ENCODE peak calls at places on chromosomes 5 and 9, in four cellular contexts. B, K, P and D are unnamed samples.

GRCh38 chr5:174371600-174372094 is 326.1 kb downstream of the NSG2 start:
- DNase-seq in B (no peak), K (no peak), P (no peak), D (no peak)

GRCh38 chr5:78586251-78586650 is 62.3 kb downstream of the LHFPL2 start:
- DNase-seq in B (no peak), K (no peak), P (no peak), D (no peak)

GRCh38 chr5:88190106-88190834 is 78.4 kb downstream of the TMEM161B start:
- DNase-seq in B (no peak), K (no peak), P (no peak), D (no peak)

GRCh38 chr5:113693205-113693553 is 179.7 kb downstream of the YTHDC2 start:
- DNase-seq in B (no peak), K (no peak), P (no peak), D (no peak)

GRCh38 chr5:7576023-7576715 is 180.2 kb downstream of the ADCY2 start:
- DNase-seq in B (no peak), K (peak), P (no peak), D (no peak)

GRCh38 chr5:171582849-171583248 is 163.4 kb downstream of the FGF18 start:
- DNase-seq in B (no peak), K (no peak), P (no peak), D (no peak)

GRCh38 chr5:142388696-142389095 is 63.9 kb upstream of the SPRY4 start:
- DNase-seq in B (no peak), K (no peak), P (no peak), D (no peak)

GRCh38 chr5:171628344-171628743 is 157.3 kb upstream of the SMIM23 start:
- DNase-seq in B (no peak), K (no peak), P (no peak), D (peak)

GRCh38 chr9:38681747-38682227 is 38.1 kb downstream of the FAM240B start:
- DNase-seq in B (no peak), K (no peak), P (no peak), D (no peak)

GRCh38 chr5:39604491-39604890 is 179.7 kb upstream of the DAB2 start:
- DNase-seq in B (no peak), K (no peak), P (no peak), D (no peak)

GRCh38 chr5:89998505-89998904 is 411.1 kb downstream of the CETN3 start:
- DNase-seq in B (no peak), K (no peak), P (no peak), D (no peak)

GRCh38 chr9:88767504-88767790 is 223.8 kb upstream of the S1PR3 start:
- DNase-seq in B (no peak), K (no peak), P (no peak), D (no peak)

GRCh38 chr9:83432104-83432627 is 106.0 kb downstream of the FRMD3 start:
- DNase-seq in B (peak), K (peak), P (no peak), D (peak)

GRCh38 chr5:958701-959571 is 49.7 kb upstream of the NKD2 start:
- DNase-seq in B (no peak), K (peak), P (no peak), D (peak)

GRCh38 chr5:79032031-79032711 is 37.3 kb downstream of the DMGDH start:
- DNase-seq in B (no peak), K (no peak), P (no peak), D (no peak)

GRCh38 chr9:124350485-124351263 is 64.6 kb downstream of the PSMB7 start:
- DNase-seq in B (peak), K (no peak), P (no peak), D (peak)

GRCh38 chr9:105511486-105511885 is 46.4 kb upstream of the FKTN start:
- DNase-seq in B (no peak), K (no peak), P (no peak), D (no peak)

GRCh38 chr9:4491621-4491975 is 1.3 kb downstream of the SLC1A1 start:
- DNase-seq in B (no peak), K (peak), P (no peak), D (no peak)

GRCh38 chr9:6219981-6220380 is 4.4 kb downstream of the IL33 start:
- DNase-seq in B (no peak), K (no peak), P (no peak), D (no peak)

GRCh38 chr9:94188246-94188645 is 70.9 kb upstream of the ZNF169 start:
- DNase-seq in B (no peak), K (no peak), P (no peak), D (no peak)

GRCh38 chr5:71483355-71483754 is 27.9 kb downstream of the BDP1 start:
- DNase-seq in B (no peak), K (no peak), P (no peak), D (no peak)

GRCh38 chr9:123657099-123657498 is 272.8 kb downstream of the DENND1A start:
- DNase-seq in B (no peak), K (no peak), P (no peak), D (no peak)

GRCh38 chr9:91845839-91846238 is 104.2 kb downstream of the ROR2 start:
- DNase-seq in B (no peak), K (no peak), P (no peak), D (peak)

GRCh38 chr5:141513627-141514329 is 24.9 kb downstream of the PCDHGC5 start:
- DNase-seq in B (peak), K (peak), P (peak), D (peak)

GRCh38 chr5:112735702-112736101 is 2.0 kb upstream of the APC start:
- DNase-seq in B (no peak), K (no peak), P (no peak), D (no peak)

GRCh38 chr9:32403567-32403966 is 19.1 kb downstream of the ACO1 start:
- DNase-seq in B (no peak), K (no peak), P (no peak), D (no peak)

GRCh38 chr5:102971693-102972293 is 148.1 kb downstream of the GIN1 start:
- DNase-seq in B (no peak), K (no peak), P (peak), D (no peak)

GRCh38 chr9:89352451-89352850 is 34.2 kb downstream of the SECISBP2 start:
- DNase-seq in B (no peak), K (no peak), P (no peak), D (no peak)

GRCh38 chr5:41722359-41722950 is 147.8 kb downstream of the OXCT1 start:
- DNase-seq in B (no peak), K (no peak), P (no peak), D (no peak)

GRCh38 chr9:135526089-135526729 is 5.0 kb downstream of the LCN1 start:
- DNase-seq in B (peak), K (no peak), P (no peak), D (peak)

GRCh38 chr5:177249761-177250537 is 53.6 kb downstream of the RAB24 start:
- DNase-seq in B (no peak), K (no peak), P (no peak), D (no peak)
- H3K27ac ChIP-seq in B (no peak), K (no peak), P (no peak), D (no peak)

GRCh38 chr5:9160747-9161146 is 385.1 kb downstream of the SEMA5A start:
- DNase-seq in B (no peak), K (no peak), P (no peak), D (no peak)

GRCh38 chr5:9165567-9165966 is 380.3 kb downstream of the SEMA5A start:
- DNase-seq in B (no peak), K (no peak), P (no peak), D (no peak)

GRCh38 chr5:9168791-9169611 is 376.9 kb downstream of the SEMA5A start:
- DNase-seq in B (no peak), K (no peak), P (no peak), D (no peak)

GRCh38 chr5:9170026-9170425 is 375.8 kb downstream of the SEMA5A start:
- DNase-seq in B (no peak), K (no peak), P (no peak), D (no peak)

DNA sequence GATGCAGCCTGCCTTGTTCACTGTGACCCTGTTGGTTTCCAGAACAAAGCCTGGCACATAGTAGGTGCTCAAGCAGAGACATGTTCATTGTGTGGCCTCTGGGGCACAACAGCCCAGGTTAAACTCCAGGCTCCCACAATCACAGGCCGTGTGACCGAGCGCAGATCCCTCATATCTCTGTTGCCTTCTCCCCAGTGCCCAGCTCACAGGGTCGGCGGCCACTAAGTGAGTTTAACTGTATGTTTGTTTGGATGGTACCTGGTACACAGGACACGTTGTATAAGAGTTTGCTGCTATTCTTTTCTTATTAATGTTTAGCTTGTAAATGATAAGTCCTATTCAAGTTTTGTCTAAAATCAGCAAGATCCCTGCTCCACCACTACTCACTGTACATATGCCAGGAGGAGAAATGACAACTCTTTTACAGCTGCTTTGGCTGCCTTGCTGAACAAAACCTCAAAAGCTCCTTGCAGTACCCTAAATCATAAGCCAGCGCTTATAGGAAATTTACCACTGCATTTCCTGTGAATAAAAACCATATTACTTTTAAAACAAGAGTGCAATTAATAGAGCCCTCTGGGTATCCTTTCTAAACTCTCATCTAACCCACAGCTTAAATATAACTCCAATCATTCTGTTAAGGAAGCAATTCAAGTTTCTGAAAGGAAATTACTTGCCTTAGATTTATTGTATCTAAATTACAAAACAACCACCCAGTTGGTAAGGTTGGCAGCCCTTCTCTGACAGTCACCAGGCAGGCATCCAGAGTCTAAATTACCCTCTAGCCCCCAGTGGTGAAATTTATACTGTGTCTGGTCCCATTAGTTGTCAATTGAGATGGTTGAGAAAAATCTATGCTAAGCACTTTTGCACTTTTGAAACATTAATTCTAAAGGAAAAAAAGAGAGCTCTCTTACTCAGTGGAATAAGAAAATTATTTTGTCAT is 379.4 kb downstream of the SEMA5A start:
- DNase-seq in B (no peak), K (no peak), P (no peak), D (no peak)
- TF ChIP-seq CTCF in B (no peak), K (no peak), P (no peak), D (no peak)

GRCh38 chr5:154701181-154701580 is 54.0 kb upstream of the LARP1 start:
- DNase-seq in B (no peak), K (no peak), P (no peak), D (no peak)

GRCh38 chr5:154697335-154697734 is 57.8 kb upstream of the LARP1 start:
- DNase-seq in B (no peak), K (no peak), P (no peak), D (no peak)

GRCh38 chr5:154696891-154697290 is 58.3 kb upstream of the LARP1 start:
- DNase-seq in B (no peak), K (no peak), P (no peak), D (no peak)

GRCh38 chr5:154702477-154702876 is 52.7 kb upstream of the LARP1 start:
- DNase-seq in B (no peak), K (no peak), P (no peak), D (no peak)

GRCh38 chr5:154698681-154699275 is 56.4 kb upstream of the LARP1 start:
- DNase-seq in B (no peak), K (no peak), P (no peak), D (no peak)
- H3K4me3 ChIP-seq in B (no peak), K (no peak), P (no peak), D (no peak)

GRCh38 chr9:120712539-120713031 is 1.7 kb downstream of the MEGF9 start:
- DNase-seq in B (no peak), K (no peak), P (no peak), D (no peak)
- H3K27ac ChIP-seq in B (peak), K (peak), P (peak), D (peak)

GRCh38 chr5:86118542-86118941 is 499.2 kb upstream of the COX7C start:
- DNase-seq in B (no peak), K (no peak), P (peak), D (no peak)
- TF ChIP-seq CTCF in B (no peak), K (no peak), P (peak), D (no peak)